ENCODE peak calls at places on chromosome 17, in four cellular contexts. H is body of pancreas, G is GM12878, V is left lung. P is an unnamed sample.

GRCh38 chr17:40841246-40841645 is 18.8 kb upstream of the KRT10 start:
- DNase-seq in V (no peak), G (no peak), H (no peak), P (no peak)

GRCh38 chr17:55726440-55726839 is 3.8 kb upstream of the TMEM100 start:
- DNase-seq in G (no peak), H (peak), V (no peak), P (peak)

GRCh38 chr17:64306850-64307463 is 43.9 kb upstream of the TEX2 start:
- DNase-seq in G (no peak), V (no peak), H (peak), P (peak)

GRCh38 chr17:40058865-40059264 is 3.9 kb upstream of the THRA start:
- DNase-seq in V (no peak), G (no peak), H (no peak), P (no peak)

GRCh38 chr17:68491864-68492263 is 20.4 kb upstream of the PRKAR1A start:
- DNase-seq in V (no peak), G (no peak), H (peak), P (no peak)

GRCh38 chr17:74452027-74452840 is 14.2 kb upstream of the CD300A start:
- DNase-seq in H (no peak), G (no peak), V (peak), P (no peak)

GRCh38 chr17:59105852-59106462 is 723 bp downstream of the TRIM37 start:
- DNase-seq in H (peak), V (peak), G (no peak), P (peak)

GRCh38 chr17:77425791-77426641 is 285.2 kb downstream of the SEC14L1 start:
- DNase-seq in V (no peak), G (no peak), H (no peak), P (peak)

GRCh38 chr17:64398330-64398729 is 7.7 kb upstream of the PECAM1 start:
- DNase-seq in V (no peak), G (no peak), H (no peak), P (no peak)

GRCh38 chr17:74527756-74528155 is 3.5 kb downstream of the CD300LB start:
- DNase-seq in H (no peak), G (no peak), V (no peak), P (no peak)

GRCh38 chr17:81688616-81689015 is 4.8 kb downstream of the HGS start:
- DNase-seq in H (no peak), V (no peak), G (no peak), P (no peak)

GRCh38 chr17:4950757-4951204 is at the start of gene ENO3:
- DNase-seq in V (peak), G (no peak), H (no peak), P (no peak)

GRCh38 chr17:74153821-74154430 is 49.6 kb upstream of the RPL38 start:
- DNase-seq in H (no peak), V (no peak), G (no peak), P (no peak)

GRCh38 chr17:21285164-21286065 is 904 bp downstream of the MAP2K3 start:
- DNase-seq in H (peak), V (no peak), G (no peak), P (no peak)

GRCh38 chr17:50630524-50631194 is 4.0 kb upstream of the ABCC3 start:
- DNase-seq in H (peak), G (no peak), V (peak), P (no peak)

GRCh38 chr17:55817273-55817709 is 66.4 kb downstream of the PCTP start:
- DNase-seq in V (no peak), H (no peak), G (no peak), P (no peak)

GRCh38 chr17:36117505-36118382 is 14.1 kb downstream of the CCL4 start:
- DNase-seq in G (no peak), H (no peak), V (no peak), P (no peak)

GRCh38 chr17:79393358-79394038 is 217.4 kb downstream of the RBFOX3 start:
- DNase-seq in G (no peak), V (peak), H (peak), P (peak)

GRCh38 chr17:82227629-82228277 is 1.1 kb upstream of the SLC16A3 start:
- DNase-seq in V (no peak), H (no peak), G (no peak), P (no peak)

GRCh38 chr17:77331161-77331864 is 190.5 kb downstream of the SEC14L1 start:
- DNase-seq in H (peak), V (peak), G (peak), P (peak)

GRCh38 chr17:45222273-45222993 is 748 bp downstream of the FMNL1 start:
- DNase-seq in V (peak), H (no peak), G (no peak), P (no peak)

GRCh38 chr17:18919963-18920362 is 32.0 kb upstream of the SLC5A10 start:
- DNase-seq in V (no peak), H (no peak), G (no peak), P (no peak)

GRCh38 chr17:81986606-81987005 is 9.2 kb downstream of the ASPSCR1 start:
- DNase-seq in G (no peak), V (peak), H (no peak), P (no peak)

GRCh38 chr17:45791935-45792334 is 7.8 kb downstream of the CRHR1 start:
- DNase-seq in V (peak), G (no peak), H (peak), P (no peak)

GRCh38 chr17:35799942-35800341 is 4.5 kb upstream of the MMP28 start:
- DNase-seq in G (no peak), H (peak), V (no peak), P (no peak)

GRCh38 chr17:15121426-15121825 is 143.7 kb downstream of the PMP22 start:
- DNase-seq in V (no peak), G (no peak), H (no peak), P (no peak)

GRCh38 chr17:37661372-37662014 is 18.2 kb upstream of the DDX52 start:
- DNase-seq in H (no peak), G (no peak), V (no peak), P (no peak)
- TF ChIP-seq CTCF in H (no peak), G (peak), V (no peak), P (peak)

GRCh38 chr17:43126911-43127290 is 1.7 kb upstream of the BRCA1 start:
- DNase-seq in G (no peak), H (no peak), V (peak), P (no peak)

GRCh38 chr17:43125967-43126910 is 1.1 kb upstream of the BRCA1 start:
- DNase-seq in H (no peak), V (no peak), G (no peak), P (no peak)

GRCh38 chr17:43132117-43132516 is 7.0 kb upstream of the BRCA1 start:
- DNase-seq in H (no peak), G (no peak), V (no peak), P (no peak)

GRCh38 chr17:43125133-43125966 is at the start of gene BRCA1:
- DNase-seq in H (peak), V (peak), G (peak), P (peak)

GRCh38 chr17:43129671-43130010 is 4.5 kb upstream of the BRCA1 start:
- DNase-seq in H (no peak), G (no peak), V (no peak), P (no peak)
- H3K27ac ChIP-seq in H (peak), G (no peak), V (peak), P (no peak)

GRCh38 chr17:31917065-31917529 is 15.6 kb upstream of the UTP6 start:
- DNase-seq in V (peak), H (no peak), G (no peak), P (no peak)
- H3K4me3 ChIP-seq in V (no peak), H (no peak), G (no peak), P (no peak)

GRCh38 chr17:57881143-57881542 is 31.3 kb upstream of the MRPS23 start:
- DNase-seq in G (no peak), V (peak), H (no peak), P (peak)
- TF ChIP-seq CTCF in G (no peak), V (no peak), H (no peak), P (no peak)

GRCh38 chr17:31581491-31581890 is 190.0 kb downstream of the RAB11FIP4 start:
- DNase-seq in H (peak), V (no peak), G (no peak), P (peak)

GRCh38 chr17:31579265-31579664 is 187.8 kb downstream of the RAB11FIP4 start:
- DNase-seq in V (no peak), H (no peak), G (no peak), P (no peak)

GRCh38 chr17:31580331-31581021 is 189.0 kb downstream of the RAB11FIP4 start:
- DNase-seq in H (peak), G (no peak), V (peak), P (peak)

GRCh38 chr17:31582151-31582907 is 190.9 kb downstream of the RAB11FIP4 start:
- DNase-seq in H (peak), V (peak), G (peak), P (peak)

GRCh38 chr17:31581022-31581483 is 189.6 kb downstream of the RAB11FIP4 start:
- DNase-seq in G (no peak), V (peak), H (peak), P (peak)
- H3K27ac ChIP-seq in G (no peak), V (peak), H (peak), P (peak)

GRCh38 chr17:3755335-3756030 is 31.8 kb downstream of the HASPIN start:
- DNase-seq in G (no peak), H (peak), V (no peak), P (no peak)
- H3K4me3 ChIP-seq in G (no peak), H (peak), V (peak), P (no peak)

GRCh38 chr17:38967290-38967738 is at the start of gene FBXO47:
- DNase-seq in H (peak), V (peak), G (no peak), P (peak)
- TF ChIP-seq CTCF in H (no peak), V (no peak), G (no peak), P (peak)

GRCh38 chr17:28910534-28910933 is 7.7 kb upstream of the DHRS13 start:
- DNase-seq in V (no peak), H (no peak), G (no peak), P (no peak)

GRCh38 chr17:28906276-28907051 is 3.6 kb upstream of the DHRS13 start:
- DNase-seq in G (no peak), V (no peak), H (no peak), P (no peak)

GRCh38 chr17:28907052-28907438 is 4.2 kb upstream of the DHRS13 start:
- DNase-seq in H (no peak), V (no peak), G (no peak), P (no peak)

GRCh38 chr17:28908640-28909098 is 5.8 kb upstream of the DHRS13 start:
- DNase-seq in V (no peak), G (no peak), H (no peak), P (peak)

DNA sequence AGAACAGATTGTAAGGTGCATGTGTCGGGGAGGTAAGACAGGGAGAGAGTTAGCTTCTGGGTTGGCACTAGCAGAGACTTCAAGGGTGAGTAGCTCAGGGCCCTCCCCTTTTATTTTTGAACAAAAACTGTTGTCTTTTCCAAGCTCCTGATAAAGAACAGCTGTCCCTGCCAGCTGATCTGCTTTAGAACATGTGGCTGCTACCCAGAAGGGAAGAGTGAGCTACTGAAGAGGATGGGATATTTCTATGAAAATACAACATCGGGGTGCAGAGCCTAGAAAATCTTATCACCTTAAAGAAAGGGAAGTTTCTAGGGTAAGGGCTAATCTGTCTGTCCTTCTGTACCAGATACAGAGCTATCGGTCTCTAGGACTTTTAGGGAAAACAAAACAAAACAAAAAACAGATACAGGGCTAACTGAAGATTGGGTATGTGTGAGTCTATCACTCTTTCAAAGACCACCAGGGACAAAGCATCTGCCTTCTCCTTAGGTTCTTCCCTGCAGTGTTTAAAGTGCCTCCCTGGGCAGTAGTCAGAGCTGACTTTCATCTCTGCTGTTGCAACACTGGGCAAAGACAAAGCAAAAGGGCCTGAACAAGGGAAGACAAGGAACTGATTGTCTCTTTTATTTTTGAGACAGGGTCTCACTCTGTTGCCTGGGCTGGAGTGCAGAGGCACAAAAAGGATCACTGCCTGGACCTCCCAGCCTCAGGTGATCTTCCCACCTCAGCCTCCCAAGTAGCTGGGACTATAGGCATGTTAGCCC is 5.0 kb upstream of the DHRS13 start:
- DNase-seq in H (no peak), G (no peak), V (no peak), P (no peak)
- H3K27ac ChIP-seq in H (no peak), G (no peak), V (peak), P (no peak)

P was measured in brain microvascular endothelial cell.